ENCODE peak calls at places on chromosomes 5 and 9, in ten cellular contexts. G, W, F, Z, H, T, C, X, Y and S are unnamed samples.

GRCh38 chr5:34474573-34475021 is 181.5 kb upstream of the RAI14 start:
- DNase-seq in G (peak), W (no peak), F (no peak), Z (no peak), H (no peak), T (peak), C (peak), X (no peak), Y (peak), S (no peak)

GRCh38 chr9:110260911-110261310 is 4.6 kb upstream of the TXN start:
- DNase-seq in G (no peak), W (no peak), F (no peak), Z (no peak), H (no peak), T (no peak), C (no peak), X (no peak), Y (no peak), S (no peak)

GRCh38 chr9:114006155-114006550 is 71.9 kb downstream of the AMBP start:
- DNase-seq in G (no peak), W (peak), F (no peak), Z (no peak), H (peak), T (no peak), C (no peak), X (no peak), Y (no peak), S (no peak)

GRCh38 chr5:38151878-38152277 is 106.5 kb upstream of the EGFLAM start:
- DNase-seq in G (no peak), W (no peak), F (no peak), Z (no peak), H (no peak), T (no peak), C (no peak), X (no peak), Y (no peak), S (no peak)

GRCh38 chr5:44388504-44389409 is 463 bp downstream of the FGF10 start:
- DNase-seq in G (no peak), W (peak), F (peak), Z (peak), H (no peak), T (no peak), C (peak), X (peak), Y (no peak), S (no peak)

GRCh38 chr9:38212016-38212415 is 143.0 kb upstream of the SHB start:
- DNase-seq in G (no peak), W (no peak), F (no peak), Z (no peak), H (no peak), T (no peak), C (no peak), X (no peak), Y (no peak), S (no peak)

GRCh38 chr5:170498811-170499210 is 5.0 kb upstream of the KCNIP1 start:
- DNase-seq in G (no peak), W (no peak), F (no peak), Z (no peak), H (no peak), T (no peak), C (no peak), X (no peak), Y (no peak), S (no peak)

GRCh38 chr5:80346055-80346454 is 26.3 kb downstream of the SPZ1 start:
- DNase-seq in G (peak), W (peak), F (no peak), Z (no peak), H (no peak), T (no peak), C (peak), X (no peak), Y (peak), S (no peak)

GRCh38 chr5:150618588-150619281 is 21.7 kb upstream of the SYNPO start:
- DNase-seq in G (no peak), W (no peak), F (no peak), Z (no peak), H (no peak), T (no peak), C (no peak), X (no peak), Y (no peak), S (no peak)

GRCh38 chr9:108813951-108814601 is 41.7 kb downstream of the ACTL7B start:
- DNase-seq in G (no peak), W (peak), F (no peak), Z (no peak), H (no peak), T (peak), C (peak), X (no peak), Y (no peak), S (peak)

GRCh38 chr5:138469540-138470321 is 4.5 kb downstream of the EGR1 start:
- DNase-seq in G (no peak), W (no peak), F (peak), Z (no peak), H (no peak), T (peak), C (peak), X (no peak), Y (peak), S (no peak)

GRCh38 chr5:56670916-56671315 is 144.4 kb upstream of the MAP3K1 start:
- DNase-seq in G (no peak), W (no peak), F (no peak), Z (no peak), H (no peak), T (no peak), C (no peak), X (no peak), Y (no peak), S (no peak)

GRCh38 chr9:13586726-13587392 is 307.4 kb upstream of the MPDZ start:
- DNase-seq in G (no peak), W (peak), F (peak), Z (no peak), H (no peak), T (no peak), C (no peak), X (no peak), Y (no peak), S (no peak)

GRCh38 chr5:65334077-65334476 is 147.6 kb downstream of the ADAMTS6 start:
- DNase-seq in G (peak), W (no peak), F (no peak), Z (no peak), H (no peak), T (no peak), C (peak), X (no peak), Y (no peak), S (no peak)

GRCh38 chr5:117236941-117237340 is 662.3 kb upstream of the SEMA6A start:
- DNase-seq in G (no peak), W (no peak), F (no peak), Z (no peak), H (no peak), T (no peak), C (no peak), X (no peak), Y (no peak), S (no peak)

GRCh38 chr5:64457846-64458245 is 48.0 kb upstream of the RGS7BP start:
- DNase-seq in G (no peak), W (no peak), F (no peak), Z (no peak), H (no peak), T (no peak), C (no peak), X (no peak), Y (no peak), S (no peak)

GRCh38 chr9:138071731-138072130 is 194.1 kb downstream of the CACNA1B start:
- DNase-seq in G (no peak), W (no peak), F (no peak), Z (no peak), H (no peak), T (no peak), C (no peak), X (no peak), Y (no peak), S (no peak)

GRCh38 chr5:124980174-124980941 is 233.9 kb upstream of the ZNF608 start:
- DNase-seq in G (peak), W (no peak), F (no peak), Z (no peak), H (no peak), T (no peak), C (no peak), X (no peak), Y (no peak), S (no peak)

GRCh38 chr5:101206534-101206933 is 303.5 kb upstream of the ST8SIA4 start:
- DNase-seq in G (no peak), W (no peak), F (no peak), Z (no peak), H (no peak), T (no peak), C (no peak), X (no peak), Y (no peak), S (no peak)

GRCh38 chr9:124340219-124341069 is 74.8 kb downstream of the PSMB7 start:
- DNase-seq in G (no peak), W (no peak), F (no peak), Z (no peak), H (no peak), T (no peak), C (peak), X (peak), Y (no peak), S (no peak)